ENCODE peak calls at places on chromosomes 3 and 15, in four cellular contexts. X, Z, T and J are unnamed samples.

GRCh38 chr15:28094732-28095521 is 4.2 kb downstream of the OCA2 start:
- DNase-seq in X (no peak), Z (peak), T (no peak), J (no peak)

GRCh38 chr3:42711491-42712343 is 9.1 kb upstream of the HHATL start:
- DNase-seq in X (no peak), Z (no peak), T (no peak), J (peak)

GRCh38 chr3:182683335-182684257 is 109.7 kb upstream of the ATP11B start:
- DNase-seq in X (peak), Z (peak), T (peak), J (peak)

GRCh38 chr3:144053121-144053520 is 81.5 kb downstream of the DIPK2A start:
- DNase-seq in X (no peak), Z (no peak), T (peak), J (no peak)

GRCh38 chr15:77582763-77583162 is 49.9 kb downstream of the LINGO1 start:
- DNase-seq in X (no peak), Z (no peak), T (no peak), J (no peak)

GRCh38 chr3:195692781-195693427 is 27.9 kb upstream of the MUC20 start:
- DNase-seq in X (no peak), Z (no peak), T (no peak), J (peak)

GRCh38 chr3:43035801-43036340 is 56.8 kb downstream of the GASK1A start:
- DNase-seq in X (no peak), Z (no peak), T (no peak), J (no peak)

GRCh38 chr3:134132961-134133360 is 103.2 kb upstream of the SLCO2A1 start:
- DNase-seq in X (no peak), Z (no peak), T (no peak), J (no peak)

GRCh38 chr15:34861216-34861615 is 65.9 kb upstream of the ACTC1 start:
- DNase-seq in X (no peak), Z (no peak), T (no peak), J (no peak)

GRCh38 chr15:66947471-66947870 is 117.9 kb upstream of the SMAD3 start:
- DNase-seq in X (no peak), Z (no peak), T (peak), J (no peak)

GRCh38 chr3:101676219-101676764 is 640 bp downstream of the ZBTB11 start:
- DNase-seq in X (peak), Z (peak), T (peak), J (peak)

GRCh38 chr3:45008117-45008516 is 18.0 kb upstream of the CLEC3B start:
- DNase-seq in X (no peak), Z (no peak), T (no peak), J (no peak)

GRCh38 chr15:31815411-31816155 is 214.7 kb upstream of the CHRNA7 start:
- DNase-seq in X (no peak), Z (no peak), T (no peak), J (no peak)

GRCh38 chr15:46280753-46281521 is 646.1 kb downstream of the SQOR start:
- DNase-seq in X (no peak), Z (no peak), T (no peak), J (no peak)

GRCh38 chr3:86986666-86987420 is 4.1 kb downstream of the VGLL3 start:
- DNase-seq in X (no peak), Z (no peak), T (peak), J (no peak)

GRCh38 chr3:49805884-49806701 is 3.0 kb downstream of the INKA1 start:
- DNase-seq in X (no peak), Z (no peak), T (no peak), J (no peak)

GRCh38 chr3:182895513-182896112 is 84.7 kb downstream of the DCUN1D1 start:
- DNase-seq in X (no peak), Z (no peak), T (no peak), J (no peak)

GRCh38 chr3:133271491-133271890 is 128.4 kb upstream of the BFSP2 start:
- DNase-seq in X (no peak), Z (no peak), T (no peak), J (no peak)

GRCh38 chr3:141341536-141341935 is 26.8 kb upstream of the ZBTB38 start:
- DNase-seq in X (no peak), Z (no peak), T (no peak), J (no peak)

GRCh38 chr3:37861540-37862051 is at the start of gene CTDSPL:
- DNase-seq in X (no peak), Z (peak), T (peak), J (no peak)

GRCh38 chr3:69900331-69900730 is 99.2 kb upstream of the SAMMSON start:
- DNase-seq in X (no peak), Z (no peak), T (no peak), J (no peak)

GRCh38 chr3:191362036-191362435 is 31.7 kb upstream of the UTS2B start:
- DNase-seq in X (no peak), Z (no peak), T (no peak), J (no peak)

GRCh38 chr15:34818531-34818930 is 23.2 kb upstream of the ACTC1 start:
- DNase-seq in X (no peak), Z (no peak), T (no peak), J (no peak)

GRCh38 chr3:13379191-13379830 is 40.8 kb downstream of the NUP210 start:
- DNase-seq in X (no peak), Z (no peak), T (peak), J (no peak)

GRCh38 chr3:16432714-16433113 is 80.8 kb downstream of the RFTN1 start:
- DNase-seq in X (no peak), Z (no peak), T (no peak), J (no peak)

GRCh38 chr3:23052230-23053019 is 150.7 kb upstream of the UBE2E2 start:
- DNase-seq in X (no peak), Z (no peak), T (no peak), J (no peak)

GRCh38 chr15:74123131-74123429 is 7.3 kb upstream of the ISLR2 start:
- DNase-seq in X (no peak), Z (no peak), T (no peak), J (no peak)

GRCh38 chr3:81485444-81485865 is 276.0 kb downstream of the GBE1 start:
- DNase-seq in X (no peak), Z (no peak), T (peak), J (no peak)

GRCh38 chr3:65625310-65625709 is 413.4 kb downstream of the MAGI1 start:
- DNase-seq in X (no peak), Z (no peak), T (no peak), J (no peak)

GRCh38 chr15:90035835-90036220 is 34.7 kb downstream of the ZNF710 start:
- DNase-seq in X (no peak), Z (no peak), T (no peak), J (peak)

GRCh38 chr3:135885885-135886284 is 79.6 kb upstream of the PPP2R3A start:
- DNase-seq in X (no peak), Z (no peak), T (no peak), J (no peak)

GRCh38 chr15:49036650-49037545 is 9.3 kb downstream of the SECISBP2L start:
- DNase-seq in X (no peak), Z (no peak), T (peak), J (no peak)

GRCh38 chr15:68487087-68487843 is 55.3 kb upstream of the ITGA11 start:
- DNase-seq in X (no peak), Z (no peak), T (peak), J (no peak)

GRCh38 chr15:63793046-63793483 is 40.7 kb downstream of the HERC1 start:
- DNase-seq in X (no peak), Z (no peak), T (no peak), J (no peak)

GRCh38 chr3:187016639-187017345 is 86.5 kb downstream of the ST6GAL1 start:
- DNase-seq in X (no peak), Z (no peak), T (no peak), J (no peak)

GRCh38 chr3:122674339-122674738 is 6.3 kb upstream of the PARP14 start:
- DNase-seq in X (no peak), Z (no peak), T (no peak), J (no peak)

GRCh38 chr15:60905587-60905986 is 323.5 kb downstream of the RORA start:
- DNase-seq in X (no peak), Z (no peak), T (no peak), J (no peak)

GRCh38 chr15:78932216-78932808 is 12.5 kb downstream of the CTSH start:
- DNase-seq in X (no peak), Z (no peak), T (no peak), J (no peak)

GRCh38 chr15:37744521-37744920 is 189.9 kb upstream of the TMCO5A start:
- DNase-seq in X (no peak), Z (no peak), T (no peak), J (no peak)